ENCODE peak calls at places on chromosomes 16 and 17, in four cellular contexts. One of them, this sample, is unnamed.

GRCh38 chr16:56777533-56777932 is 47.6 kb downstream of the NUP93 start:
- DNase-seq in cerebellar cortex: no peak
- DNase-seq in breast epithelium: no peak
- DNase-seq in EL: no peak
- DNase-seq in this sample: no peak

GRCh38 chr17:61202564-61202963 is 197.1 kb upstream of the TBX2 start:
- DNase-seq in breast epithelium: no peak
- DNase-seq in cerebellar cortex: no peak
- DNase-seq in EL: peak
- DNase-seq in this sample: no peak

GRCh38 chr17:57706761-57707160 is 38.3 kb downstream of the CCDC182 start:
- DNase-seq in EL: no peak
- DNase-seq in breast epithelium: no peak
- DNase-seq in cerebellar cortex: no peak
- DNase-seq in this sample: no peak

GRCh38 chr17:74838275-74838674 is 21.4 kb downstream of the GRIN2C start:
- DNase-seq in cerebellar cortex: no peak
- DNase-seq in EL: no peak
- DNase-seq in breast epithelium: no peak
- DNase-seq in this sample: no peak

GRCh38 chr16:46757339-46758050 is 9.4 kb upstream of the MYLK3 start:
- DNase-seq in cerebellar cortex: no peak
- DNase-seq in EL: no peak
- DNase-seq in breast epithelium: no peak
- DNase-seq in this sample: no peak

GRCh38 chr17:58278661-58279015 is 2.1 kb downstream of the MPO start:
- DNase-seq in cerebellar cortex: peak
- DNase-seq in breast epithelium: no peak
- DNase-seq in EL: no peak
- DNase-seq in this sample: no peak

GRCh38 chr16:19853973-19854876 is 30.4 kb downstream of the GPRC5B start:
- DNase-seq in EL: no peak
- DNase-seq in breast epithelium: no peak
- DNase-seq in cerebellar cortex: peak
- DNase-seq in this sample: no peak

GRCh38 chr16:55039042-55039441 is 108.4 kb downstream of the IRX5 start:
- DNase-seq in cerebellar cortex: no peak
- DNase-seq in breast epithelium: no peak
- DNase-seq in EL: no peak
- DNase-seq in this sample: no peak

GRCh38 chr17:38693700-38694329 is 11.3 kb upstream of the MLLT6 start:
- DNase-seq in EL: peak
- DNase-seq in cerebellar cortex: peak
- DNase-seq in breast epithelium: peak
- DNase-seq in this sample: no peak

GRCh38 chr17:41678411-41678906 is 10.2 kb upstream of the EIF1 start:
- DNase-seq in EL: peak
- DNase-seq in cerebellar cortex: peak
- DNase-seq in breast epithelium: no peak
- DNase-seq in this sample: no peak

GRCh38 chr16:88763502-88764053 is 21.4 kb downstream of the PIEZO1 start:
- DNase-seq in breast epithelium: peak
- DNase-seq in cerebellar cortex: peak
- DNase-seq in EL: no peak
- DNase-seq in this sample: no peak